ENCODE peak calls at places on chromosomes 3 and 15, in ten cellular contexts. I is tibial artery, Q is astrocyte of the spinal cord, X is mucosa of descending colon, R is fibroblast of mammary gland, C is right lobe of liver, P is cardiac muscle cell, M is endodermal cell, T is brain microvascular endothelial cell, J is lung. U is an unnamed sample.

GRCh38 chr3:176971613-176972174 is 225.6 kb downstream of the TBL1XR1 start:
- DNase-seq in R (no peak), T (no peak), P (no peak), M (no peak), C (no peak), Q (no peak), J (no peak), X (no peak), I (no peak), U (no peak)

GRCh38 chr3:47379488-47379899 is 1.3 kb upstream of the PTPN23 start:
- DNase-seq in I (no peak), T (no peak), R (no peak), M (no peak), Q (no peak), P (no peak), C (peak), X (peak), J (no peak), U (no peak)

GRCh38 chr3:50089603-50089945 is 855 bp downstream of the RBM5 start:
- DNase-seq in Q (peak), P (peak), T (peak), R (peak), C (peak), X (peak), J (no peak), M (no peak), I (no peak), U (no peak)

GRCh38 chr15:48005921-48006541 is 114.8 kb upstream of the SLC24A5 start:
- DNase-seq in C (no peak), X (no peak), J (peak), I (peak), Q (no peak), R (peak), M (peak), P (no peak), T (no peak), U (no peak)

GRCh38 chr3:189099031-189099471 is 72.7 kb upstream of the TPRG1 start:
- DNase-seq in J (peak), T (no peak), Q (no peak), C (peak), X (peak), M (no peak), I (peak), P (peak), R (peak), U (no peak)

GRCh38 chr3:197463279-197463678 is 92.5 kb downstream of the BDH1 start:
- DNase-seq in P (peak), R (no peak), J (no peak), Q (no peak), T (no peak), C (no peak), I (no peak), X (no peak), M (no peak), U (no peak)

GRCh38 chr15:68298882-68299381 is 21.4 kb downstream of the FEM1B start:
- DNase-seq in P (no peak), I (no peak), M (no peak), R (peak), J (peak), C (no peak), T (no peak), Q (no peak), X (peak), U (no peak)

GRCh38 chr15:89874926-89875564 is 18.7 kb downstream of the AP3S2 start:
- DNase-seq in I (peak), T (peak), X (peak), C (peak), P (peak), Q (peak), J (peak), M (peak), R (peak), U (peak)

GRCh38 chr3:146577662-146578061 is 27.5 kb downstream of the PLSCR5 start:
- DNase-seq in I (peak), X (peak), M (no peak), C (no peak), Q (peak), R (peak), T (peak), P (peak), J (no peak), U (no peak)

GRCh38 chr3:159762981-159763465 is 225.6 kb upstream of the IL12A start:
- DNase-seq in X (no peak), J (peak), I (peak), Q (peak), R (peak), M (peak), C (peak), P (peak), T (peak), U (peak)

GRCh38 chr15:38252481-38253311 is at the start of gene SPRED1:
- DNase-seq in P (peak), X (peak), M (peak), I (peak), R (peak), T (peak), C (peak), Q (no peak), J (peak), U (peak)

GRCh38 chr3:171374661-171375285 is 85.4 kb downstream of the TNIK start:
- DNase-seq in T (peak), I (no peak), C (no peak), P (peak), Q (peak), R (peak), M (no peak), J (no peak), X (no peak), U (no peak)

GRCh38 chr3:50292924-50293801 is 934 bp upstream of the IFRD2 start:
- DNase-seq in I (no peak), X (no peak), Q (no peak), T (no peak), R (no peak), P (no peak), M (peak), J (no peak), C (no peak), U (no peak)

GRCh38 chr3:184788751-184789150 is 23.2 kb upstream of the VPS8 start:
- DNase-seq in Q (no peak), P (no peak), R (no peak), C (no peak), J (no peak), M (peak), X (no peak), I (no peak), T (no peak), U (no peak)

GRCh38 chr3:14418259-14418658 is 15.9 kb downstream of the SLC6A6 start:
- DNase-seq in J (no peak), T (no peak), M (no peak), P (no peak), C (no peak), Q (no peak), I (no peak), X (no peak), R (no peak), U (no peak)

GRCh38 chr3:149374391-149374790 is 3.1 kb downstream of the TM4SF1 start:
- DNase-seq in X (no peak), Q (no peak), P (peak), C (no peak), T (no peak), J (no peak), M (no peak), I (no peak), R (no peak), U (no peak)

GRCh38 chr15:43134157-43134637 is 811 bp downstream of the TMEM62 start:
- DNase-seq in Q (no peak), R (no peak), X (no peak), I (no peak), C (no peak), P (no peak), M (peak), T (no peak), J (no peak), U (no peak)

GRCh38 chr3:180595536-180595935 is 6.4 kb upstream of the TTC14 start:
- DNase-seq in P (no peak), C (no peak), M (no peak), Q (no peak), X (no peak), I (no peak), J (no peak), R (no peak), T (no peak), U (no peak)

GRCh38 chr3:47193871-47194859 is 30.3 kb upstream of the SETD2 start:
- DNase-seq in J (no peak), Q (no peak), M (no peak), T (no peak), I (no peak), C (no peak), P (peak), X (no peak), R (peak), U (no peak)

GRCh38 chr3:9951962-9952805 is at the start of gene PRRT3:
- DNase-seq in Q (peak), J (no peak), I (no peak), P (peak), C (no peak), T (peak), M (peak), X (peak), R (peak), U (peak)

GRCh38 chr3:141336672-141337522 is 31.4 kb upstream of the ZBTB38 start:
- DNase-seq in X (no peak), P (peak), Q (peak), M (no peak), T (peak), C (no peak), R (peak), J (no peak), I (no peak), U (no peak)

GRCh38 chr15:68210821-68211655 is 5.9 kb upstream of the CALML4 start:
- DNase-seq in I (peak), J (peak), R (peak), P (peak), M (peak), C (peak), X (peak), T (no peak), Q (peak), U (peak)

GRCh38 chr15:81323559-81323943 is 390 bp downstream of the STARD5 start:
- DNase-seq in R (no peak), M (no peak), J (no peak), T (no peak), I (no peak), P (no peak), X (no peak), C (no peak), Q (no peak), U (no peak)

GRCh38 chr15:51585953-51586352 is 36.6 kb downstream of the DMXL2 start:
- DNase-seq in J (no peak), I (no peak), T (no peak), M (no peak), Q (no peak), X (no peak), P (no peak), C (no peak), R (no peak), U (no peak)

GRCh38 chr3:72245183-72245811 is 460.3 kb upstream of the PROK2 start:
- DNase-seq in X (no peak), T (no peak), Q (no peak), C (no peak), M (no peak), I (peak), J (peak), R (no peak), P (peak), U (peak)

GRCh38 chr3:13493867-13494441 is 13.8 kb downstream of the HDAC11 start:
- DNase-seq in R (no peak), X (no peak), Q (no peak), T (no peak), I (no peak), J (no peak), P (no peak), C (no peak), M (no peak), U (no peak)

GRCh38 chr3:179671709-179672337 is 19.0 kb downstream of the USP13 start:
- DNase-seq in X (no peak), M (no peak), T (peak), I (no peak), Q (peak), J (no peak), P (peak), C (no peak), R (peak), U (no peak)

GRCh38 chr3:164155386-164155785 is 922.9 kb downstream of the SI start:
- DNase-seq in J (no peak), I (no peak), Q (no peak), X (no peak), M (no peak), T (peak), R (no peak), P (no peak), C (no peak), U (no peak)

DNA sequence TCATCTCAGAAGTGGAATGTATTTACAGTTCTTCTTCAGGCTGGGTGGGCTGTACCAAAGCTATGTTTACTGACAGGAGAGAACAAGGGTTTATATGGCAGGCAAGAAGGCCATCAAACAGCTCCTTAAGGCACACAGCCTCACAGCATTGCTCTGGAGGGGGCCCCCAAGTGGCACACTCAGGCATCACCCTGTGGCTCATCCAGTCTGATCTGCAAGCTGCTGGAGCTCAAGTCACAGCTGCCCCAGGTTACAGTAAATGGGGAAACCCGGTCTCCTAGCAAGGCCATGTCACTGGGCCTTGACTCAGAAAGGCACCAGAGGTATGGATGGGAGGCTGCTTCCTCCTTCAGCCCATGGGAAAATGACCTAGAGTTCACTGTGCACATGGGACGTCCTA is 67.4 kb downstream of the TFG start:
- DNase-seq in T (no peak), I (no peak), R (peak), C (no peak), J (no peak), M (peak), Q (no peak), P (no peak), X (no peak), U (no peak)
- TF ChIP-seq CTCF in T (peak), I (no peak), R (no peak), C (no peak), J (no peak), M (peak), Q (peak), P (no peak), X (no peak), U (no peak)

GRCh38 chr3:30631237-30631961 is 25.0 kb downstream of the TGFBR2 start:
- DNase-seq in Q (no peak), T (peak), R (peak), J (no peak), X (no peak), P (peak), C (no peak), I (no peak), M (no peak), U (no peak)

GRCh38 chr3:30628931-30629590 is 22.7 kb downstream of the TGFBR2 start:
- DNase-seq in R (no peak), T (no peak), C (no peak), M (no peak), P (peak), X (peak), I (no peak), Q (no peak), J (no peak), U (no peak)

GRCh38 chr3:30632065-30632464 is 25.7 kb downstream of the TGFBR2 start:
- DNase-seq in I (no peak), J (no peak), P (peak), Q (no peak), C (no peak), X (no peak), M (no peak), T (no peak), R (peak), U (no peak)

GRCh38 chr3:30629736-30630135 is 23.3 kb downstream of the TGFBR2 start:
- DNase-seq in I (no peak), J (no peak), X (no peak), R (no peak), T (no peak), C (no peak), M (no peak), Q (no peak), P (no peak), U (no peak)

GRCh38 chr3:30630238-30631030 is 24.0 kb downstream of the TGFBR2 start:
- DNase-seq in T (no peak), C (no peak), I (no peak), R (no peak), P (no peak), M (no peak), X (no peak), J (no peak), Q (no peak), U (no peak)
- H3K4me3 ChIP-seq in T (no peak), C (no peak), I (no peak), R (no peak), P (no peak), M (no peak), X (no peak), J (no peak), Q (no peak), U (no peak)

GRCh38 chr3:155747867-155748266 is 3.0 kb upstream of the PLCH1 start:
- DNase-seq in Q (no peak), J (no peak), C (no peak), T (no peak), X (no peak), P (no peak), R (no peak), I (no peak), M (no peak), U (no peak)

GRCh38 chr3:155747286-155747685 is 2.4 kb upstream of the PLCH1 start:
- DNase-seq in I (no peak), Q (no peak), R (no peak), M (no peak), J (no peak), X (no peak), C (no peak), P (no peak), T (no peak), U (no peak)

GRCh38 chr3:155748611-155749365 is 3.9 kb upstream of the PLCH1 start:
- DNase-seq in J (no peak), Q (no peak), X (no peak), I (no peak), T (no peak), P (no peak), C (no peak), M (no peak), R (peak), U (no peak)

GRCh38 chr3:155753038-155753647 is 8.3 kb upstream of the PLCH1 start:
- DNase-seq in J (no peak), I (no peak), C (no peak), M (no peak), X (peak), Q (peak), P (peak), R (peak), T (no peak), U (no peak)
- TF ChIP-seq CTCF in J (no peak), I (no peak), C (peak), M (peak), X (no peak), Q (peak), P (peak), R (peak), T (peak), U (peak)

GRCh38 chr15:78000927-78001249 is 76.6 kb downstream of the TBC1D2B start:
- DNase-seq in I (no peak), R (no peak), P (no peak), M (no peak), T (no peak), J (no peak), C (no peak), X (no peak), Q (no peak), U (no peak)
- H3K4me3 ChIP-seq in I (no peak), R (no peak), P (no peak), M (no peak), T (no peak), J (no peak), C (no peak), X (no peak), Q (no peak), U (no peak)